ENCODE peak calls at places on chromosomes 7 and 10, in four cellular contexts. E is RCC 7860; M is CD4-positive, CD25-positive, alpha-beta regulatory T cell; G is T-cell. B is an unnamed sample.

GRCh38 chr7:102129636-102130370 is 156.9 kb upstream of the SH2B2 start:
- DNase-seq in M (no peak), G (no peak), E (peak; percentile 78), B (no peak)

GRCh38 chr10:32279795-32280194 is 67.2 kb downstream of the EPC1 start:
- DNase-seq in M (no peak), E (no peak), G (no peak), B (no peak)

GRCh38 chr10:79050896-79051555 is 17.7 kb upstream of the ZMIZ1 start:
- DNase-seq in E (no peak), G (no peak), M (no peak), B (no peak)

GRCh38 chr7:50502947-50503346 is 52.8 kb upstream of the FIGNL1 start:
- DNase-seq in E (no peak), M (no peak), G (no peak), B (no peak)

GRCh38 chr7:5549096-5549896 is 125.7 kb upstream of the TNRC18 start:
- DNase-seq in M (no peak), E (peak; percentile 82), G (no peak), B (no peak)

GRCh38 chr10:65396997-65397396 is 1528.8 kb upstream of the LRRTM3 start:
- DNase-seq in E (no peak), G (no peak), M (no peak), B (no peak)

GRCh38 chr7:154631162-154631561 is 371.8 kb downstream of the PAXIP1 start:
- DNase-seq in E (no peak), M (no peak), G (no peak), B (no peak)

GRCh38 chr10:103540722-103541121 is 47.2 kb downstream of the NEURL1 start:
- DNase-seq in G (no peak), E (no peak), M (no peak), B (no peak)

GRCh38 chr7:96135241-96135640 is 186.7 kb downstream of the SLC25A13 start:
- DNase-seq in M (no peak), E (no peak), G (no peak), B (no peak)

GRCh38 chr10:89342219-89342966 is 14.6 kb downstream of the IFIT3 start:
- DNase-seq in E (peak; percentile 21), G (no peak), M (no peak), B (no peak)

GRCh38 chr10:11796439-11796838 is 26.7 kb upstream of the PROSER2 start:
- DNase-seq in E (no peak), G (no peak), M (no peak), B (no peak)

GRCh38 chr10:115654961-115655360 is 561.8 kb downstream of the ATRNL1 start:
- DNase-seq in M (no peak), E (peak; percentile 58), G (no peak), B (no peak)

GRCh38 chr7:140231779-140232491 is 55.2 kb upstream of the KDM7A start:
- DNase-seq in M (no peak), G (no peak), E (no peak), B (no peak)

GRCh38 chr7:157707983-157708720 is 371.3 kb downstream of the DNAJB6 start:
- DNase-seq in G (no peak), M (no peak), E (no peak), B (no peak)

GRCh38 chr7:118918556-118918955 is 694.1 kb downstream of the ANKRD7 start:
- DNase-seq in M (no peak), G (no peak), E (peak; percentile 21), B (no peak)

GRCh38 chr10:97861351-97861750 is 11.7 kb downstream of the GOLGA7B start:
- DNase-seq in M (no peak), G (no peak), E (peak; percentile 69), B (no peak)

GRCh38 chr7:16985621-16986020 is 103.8 kb upstream of the AGR3 start:
- DNase-seq in M (no peak), G (no peak), E (no peak), B (no peak)

GRCh38 chr10:71643904-71644303 is 75.7 kb downstream of the C10orf105 start:
- DNase-seq in M (no peak), E (no peak), G (no peak), B (no peak)

GRCh38 chr10:95814011-95814727 is 58.2 kb downstream of the ENTPD1 start:
- DNase-seq in E (no peak), G (no peak), M (no peak), B (no peak)

GRCh38 chr7:29989257-29989995 is at the start of gene SCRN1:
- DNase-seq in E (no peak), G (no peak), M (no peak), B (peak; percentile 10)

GRCh38 chr10:101566333-101567164 is 21.5 kb downstream of the POLL start:
- DNase-seq in G (no peak), M (no peak), E (no peak), B (no peak)

GRCh38 chr10:28254290-28254985 is 48.4 kb downstream of the MPP7 start:
- DNase-seq in G (no peak), M (no peak), E (peak; percentile 35), B (no peak)

GRCh38 chr7:95526128-95526738 is 40.5 kb downstream of the ASB4 start:
- DNase-seq in E (no peak), G (no peak), M (no peak), B (no peak)

GRCh38 chr10:87817873-87818504 is at the start of gene ATAD1:
- DNase-seq in E (peak; percentile 75), G (peak; percentile 86), M (peak; percentile 80), B (peak; percentile 88)

GRCh38 chr10:19922236-19922963 is 106.2 kb downstream of the PLXDC2 start:
- DNase-seq in E (peak; percentile 24), G (no peak), M (no peak), B (no peak)

GRCh38 chr10:113991091-113991860 is 52.4 kb upstream of the ADRB1 start:
- DNase-seq in G (no peak), M (no peak), E (peak; percentile 67), B (no peak)

GRCh38 chr10:72223743-72224101 is 7.6 kb upstream of the ASCC1 start:
- DNase-seq in E (no peak), M (no peak), G (no peak), B (no peak)

GRCh38 chr7:6729492-6730342 is 23.0 kb upstream of the ZNF12 start:
- DNase-seq in E (peak; percentile 85), G (peak; percentile 75), M (peak; percentile 66), B (peak; percentile 79)

GRCh38 chr7:107277331-107277730 is 108.5 kb downstream of the HBP1 start:
- DNase-seq in M (no peak), E (no peak), G (no peak), B (no peak)

GRCh38 chr7:106070567-106071254 is 41.4 kb downstream of the SYPL1 start:
- DNase-seq in E (no peak), G (no peak), M (no peak), B (no peak)

GRCh38 chr10:97000487-97001182 is 168.5 kb downstream of the LCOR start:
- DNase-seq in M (no peak), E (no peak), G (no peak), B (no peak)

GRCh38 chr7:29277436-29278215 is 83.1 kb downstream of the CHN2 start:
- DNase-seq in E (no peak), M (no peak), G (no peak), B (peak; percentile 21)

B was measured in activated T-helper 2 cell treated with anti-CD3 and anti-CD28 coated beads, Interferon-gamma antibody, Interleukin-2, Interleukin-4, amounts not matched to agents 10 μg/mL and 5 μg/mL and 100 μg/mL, durations not matched to agents 14 hours and 24 hours and 36 hours.